ENCODE peak calls at places on chromosomes 1 and 21, in six cellular contexts. T, J, H, O, E and X are unnamed samples.

GRCh38 chr1:150151291-150152181 is 1.8 kb downstream of the PLEKHO1 start:
- DNase-seq in H (no peak), T (no peak), J (no peak), E (no peak), O (no peak), X (no peak)

GRCh38 chr1:4153571-4153970 is 253.5 kb upstream of the C1orf174 start:
- DNase-seq in H (no peak), T (no peak), O (no peak), E (no peak), J (no peak), X (no peak)

GRCh38 chr1:118090130-118090529 is 94.9 kb downstream of the SPAG17 start:
- DNase-seq in O (no peak), H (no peak), J (no peak), T (no peak), E (no peak), X (no peak)

GRCh38 chr1:3721955-3722465 is 30.2 kb upstream of the CCDC27 start:
- DNase-seq in J (no peak), H (no peak), E (no peak), O (no peak), T (no peak), X (no peak)

GRCh38 chr21:33124879-33125278 is 54.9 kb downstream of the OLIG1 start:
- DNase-seq in T (no peak), H (no peak), J (no peak), E (no peak), O (no peak), X (no peak)

GRCh38 chr1:2242814-2243725 is 15.0 kb downstream of the SKI start:
- DNase-seq in O (no peak), T (no peak), J (no peak), H (no peak), E (no peak), X (no peak)

GRCh38 chr1:167057297-167057688 is 32.9 kb downstream of the GPA33 start:
- DNase-seq in J (no peak), E (peak), O (peak), H (no peak), T (peak), X (no peak)

GRCh38 chr1:160070243-160071163 is 543 bp upstream of the KCNJ10 start:
- DNase-seq in H (no peak), E (peak), O (peak), J (peak), T (no peak), X (peak)

GRCh38 chr1:11054181-11054580 is 5.6 kb downstream of the SRM start:
- DNase-seq in H (no peak), E (no peak), O (no peak), T (no peak), J (no peak), X (no peak)

GRCh38 chr1:21539933-21540332 is 30.7 kb downstream of the ALPL start:
- DNase-seq in H (no peak), O (peak), J (no peak), T (no peak), E (peak), X (no peak)

GRCh38 chr1:160414836-160415235 is 14.5 kb downstream of the VANGL2 start:
- DNase-seq in O (no peak), J (no peak), H (no peak), E (no peak), T (no peak), X (no peak)

GRCh38 chr21:34204481-34205439 is 131.4 kb downstream of the MRPS6 start:
- DNase-seq in H (no peak), T (no peak), E (no peak), O (no peak), J (no peak), X (no peak)

GRCh38 chr1:76868154-76868882 is 1.0 kb downstream of the ST6GALNAC5 start:
- DNase-seq in O (no peak), J (peak), E (no peak), T (no peak), H (no peak), X (peak)

GRCh38 chr1:184162266-184162665 is 110.7 kb downstream of the TSEN15 start:
- DNase-seq in T (no peak), O (no peak), J (no peak), H (no peak), E (peak), X (no peak)

GRCh38 chr1:19317126-19317910 is 5.2 kb downstream of the SLC66A1 start:
- DNase-seq in H (no peak), J (no peak), E (no peak), O (no peak), T (peak), X (no peak)

GRCh38 chr1:82969340-82969739 is 1029.6 kb downstream of the TTLL7 start:
- DNase-seq in J (no peak), T (no peak), O (no peak), E (no peak), H (no peak), X (no peak)

GRCh38 chr21:35324372-35325220 is 275.5 kb upstream of the RUNX1 start:
- DNase-seq in O (no peak), E (no peak), T (no peak), J (no peak), H (no peak), X (no peak)

GRCh38 chr1:244863491-244864252 is 671 bp downstream of the HNRNPU start:
- DNase-seq in J (peak), H (no peak), O (no peak), T (no peak), E (no peak), X (no peak)

GRCh38 chr1:81179239-81179638 is 621.5 kb upstream of the ADGRL2 start:
- DNase-seq in O (no peak), H (no peak), T (no peak), E (no peak), J (no peak), X (no peak)

GRCh38 chr1:10973956-10974881 is 38.2 kb upstream of the TARDBP start:
- DNase-seq in O (no peak), J (no peak), H (no peak), E (no peak), T (no peak), X (no peak)

GRCh38 chr1:47992720-47993119 is 4.5 kb downstream of the TRABD2B start:
- DNase-seq in E (no peak), H (no peak), J (no peak), T (no peak), O (no peak), X (no peak)

GRCh38 chr1:236063919-236064673 is 794 bp downstream of the NID1 start:
- DNase-seq in T (no peak), H (no peak), J (no peak), E (no peak), O (peak), X (no peak)

GRCh38 chr1:75135829-75136142 is 1.6 kb downstream of the LHX8 start:
- DNase-seq in J (no peak), H (no peak), E (no peak), T (no peak), O (no peak), X (no peak)

GRCh38 chr1:212030936-212031528 is 4.3 kb downstream of the INTS7 start:
- DNase-seq in E (peak), O (peak), H (no peak), J (no peak), T (no peak), X (no peak)

GRCh38 chr21:43812139-43812821 is 22.9 kb downstream of the RRP1 start:
- DNase-seq in T (no peak), H (no peak), J (no peak), E (no peak), O (peak), X (no peak)
- TF ChIP-seq POLR2AphosphoS5 in T (no peak), H (no peak), J (no peak), E (no peak), O (no peak), X (no peak)

DNA sequence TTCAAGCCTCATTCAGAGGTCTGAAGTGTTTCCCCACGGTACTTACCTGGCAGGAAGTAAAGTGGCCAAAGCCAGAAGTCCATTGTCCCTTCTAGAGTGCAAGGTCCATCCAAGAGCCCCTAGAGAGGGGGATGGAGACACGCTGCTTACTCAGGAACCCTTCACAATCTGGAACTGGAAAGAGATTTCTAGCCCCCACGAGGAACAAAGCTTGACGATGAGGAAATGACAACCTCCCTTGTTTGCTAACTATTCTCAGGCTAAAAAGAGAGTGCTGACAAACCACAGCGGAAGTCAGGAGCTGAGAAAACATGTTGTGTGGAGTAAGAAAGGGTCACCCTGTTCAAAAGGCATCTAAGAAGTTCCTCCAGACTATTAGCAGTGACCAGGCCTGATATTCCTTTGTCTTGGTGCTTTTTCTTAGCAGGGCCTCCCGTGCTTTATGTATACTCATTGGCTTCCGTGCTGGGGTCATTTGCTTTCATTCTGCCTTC is at the start of gene FCMR:
- DNase-seq in J (no peak), O (peak), H (peak), E (no peak), T (no peak), X (no peak)
- TF ChIP-seq POLR2A in J (peak), O (no peak), H (peak), E (no peak), T (no peak), X (peak)

GRCh38 chr1:172626845-172627244 is 32.1 kb upstream of the FASLG start:
- DNase-seq in O (peak), T (no peak), H (no peak), J (no peak), E (no peak), X (no peak)
- TF ChIP-seq TAF1 in O (no peak), T (no peak), H (no peak), J (no peak), E (no peak), X (no peak)

GRCh38 chr1:154973344-154974085 is 966 bp upstream of the CKS1B start:
- DNase-seq in H (peak), J (peak), T (peak), O (peak), E (peak), X (peak)

GRCh38 chr1:154971341-154971998 is 923 bp upstream of the SHC1 start:
- DNase-seq in E (no peak), T (no peak), H (no peak), J (no peak), O (no peak), X (no peak)

GRCh38 chr1:154974086-154974807 is at the start of gene CKS1B:
- DNase-seq in T (peak), H (peak), J (peak), O (peak), E (peak), X (peak)

GRCh38 chr1:154972213-154972516 is 1.6 kb upstream of the SHC1 start:
- DNase-seq in T (no peak), E (no peak), J (no peak), O (no peak), H (no peak), X (no peak)

DNA sequence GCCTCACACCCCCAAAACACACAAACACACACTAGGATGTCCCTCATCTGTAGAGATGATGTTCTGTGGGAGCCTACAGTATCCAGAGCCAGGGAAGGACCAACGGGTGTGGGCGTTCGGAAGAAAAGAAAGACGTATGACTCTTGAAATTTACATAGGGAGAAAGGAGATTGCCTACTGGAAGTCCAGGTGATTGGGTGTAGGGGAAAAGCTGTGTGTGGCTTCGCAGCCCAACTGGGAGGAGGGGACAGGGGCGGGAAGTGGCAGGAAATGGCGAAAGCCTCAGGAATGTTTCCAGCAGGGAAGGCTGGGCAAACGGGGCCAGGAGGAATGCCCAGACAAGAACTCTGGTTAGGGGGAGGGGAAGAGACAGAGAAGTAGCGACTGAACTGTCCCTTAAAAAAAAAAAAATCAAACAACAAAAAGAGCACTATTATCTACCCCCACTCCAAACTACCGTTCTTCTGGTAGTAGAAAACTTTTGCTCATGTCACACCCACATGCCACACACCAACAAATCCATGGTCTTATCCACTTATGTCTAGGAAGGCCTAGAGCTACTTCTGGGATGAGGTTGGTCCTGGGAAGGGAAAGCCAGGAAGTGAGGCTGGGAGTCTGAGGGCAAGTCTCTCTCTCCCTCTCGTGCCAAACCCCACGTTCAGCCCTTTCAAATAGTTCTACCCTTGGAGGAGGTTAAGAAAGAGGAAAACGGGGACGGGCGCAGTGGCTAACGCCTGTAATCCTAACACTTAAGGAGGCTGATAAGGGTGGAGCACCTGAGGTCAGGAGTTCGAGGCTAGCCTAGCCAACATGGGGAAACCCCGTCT is 1.8 kb upstream of the CKS1B start:
- DNase-seq in E (peak), T (peak), O (peak), J (no peak), H (no peak), X (no peak)
- TF ChIP-seq POLR2AphosphoS5 in E (no peak), T (peak), O (peak), J (no peak), H (no peak), X (no peak)

GRCh38 chr1:93845554-93846150 is 33.4 kb downstream of the DNTTIP2 start:
- DNase-seq in O (peak), H (no peak), E (no peak), T (no peak), J (no peak), X (no peak)

GRCh38 chr1:93848352-93848883 is 30.6 kb downstream of the DNTTIP2 start:
- DNase-seq in H (no peak), O (no peak), E (no peak), T (no peak), J (no peak), X (no peak)

GRCh38 chr1:93846929-93847810 is 31.8 kb downstream of the DNTTIP2 start:
- DNase-seq in O (peak), H (peak), E (peak), T (peak), J (peak), X (peak)

GRCh38 chr1:93846151-93846928 is 32.7 kb downstream of the DNTTIP2 start:
- DNase-seq in H (no peak), T (no peak), E (peak), J (peak), O (peak), X (peak)

DNA sequence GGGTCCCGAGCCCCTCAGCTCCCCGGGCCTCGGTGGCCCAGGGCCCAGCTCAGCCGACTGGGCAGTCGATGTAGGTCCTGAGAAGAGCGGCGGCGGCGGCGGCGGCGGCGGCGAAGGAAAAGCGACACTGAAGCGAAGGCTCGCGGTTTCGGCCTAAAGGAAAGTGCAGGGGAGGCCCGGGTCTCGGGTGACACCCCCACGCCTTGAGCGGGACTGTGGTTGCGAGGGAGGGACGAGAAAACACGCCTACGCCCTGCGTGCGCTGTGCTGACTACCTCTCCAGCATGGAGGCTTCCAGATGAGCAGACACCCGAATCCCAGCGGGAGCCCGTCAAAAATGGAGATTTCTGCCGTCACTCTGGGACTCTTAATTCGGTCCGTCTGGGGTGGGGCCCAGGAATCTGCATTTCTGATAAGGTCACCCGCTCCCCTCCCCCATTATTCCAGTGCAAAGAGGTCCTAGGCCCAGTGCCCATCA is 31.2 kb downstream of the DNTTIP2 start:
- DNase-seq in H (no peak), O (peak), E (peak), J (no peak), T (no peak), X (peak)
- TF ChIP-seq POLR2A in H (no peak), O (no peak), E (peak), J (no peak), T (no peak), X (no peak)

DNA sequence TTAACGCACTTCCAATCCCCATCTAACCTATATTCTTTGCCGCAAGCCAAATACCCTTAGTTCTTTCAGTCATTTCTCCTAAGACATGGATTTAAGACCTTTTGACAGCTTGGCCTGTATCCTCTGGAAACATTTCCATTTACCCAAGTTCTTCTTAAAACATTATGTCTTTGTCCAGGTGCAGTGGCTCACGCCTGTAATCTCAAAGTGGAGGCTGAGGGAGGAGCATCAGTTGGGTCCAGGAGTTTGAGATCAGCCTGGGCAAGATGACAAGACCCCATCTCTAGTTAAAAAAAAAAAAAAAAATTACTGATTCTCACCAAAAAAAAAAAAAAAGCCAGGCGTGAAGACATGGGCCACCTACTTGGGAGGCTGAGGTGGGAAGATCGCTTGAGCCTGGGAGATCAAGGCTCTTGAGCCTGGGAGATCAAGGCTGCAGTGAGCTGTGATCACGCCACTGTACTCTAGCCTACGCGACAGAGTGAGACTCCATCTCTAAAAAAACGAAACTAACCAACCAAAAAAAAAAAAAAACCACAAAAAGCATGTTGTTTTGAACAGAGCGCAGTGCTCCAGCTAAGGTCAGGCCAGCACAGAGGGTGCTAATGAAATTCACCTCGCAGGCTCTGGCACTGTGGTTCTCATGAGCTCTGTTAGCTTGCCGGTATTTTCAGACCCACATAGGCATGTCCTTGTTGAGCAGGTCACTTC is 36.0 kb downstream of the NUAK2 start:
- DNase-seq in J (no peak), T (no peak), E (no peak), H (peak), O (no peak), X (peak)
- TF ChIP-seq TAF1 in J (no peak), T (no peak), E (no peak), H (no peak), O (no peak), X (no peak)

DNA sequence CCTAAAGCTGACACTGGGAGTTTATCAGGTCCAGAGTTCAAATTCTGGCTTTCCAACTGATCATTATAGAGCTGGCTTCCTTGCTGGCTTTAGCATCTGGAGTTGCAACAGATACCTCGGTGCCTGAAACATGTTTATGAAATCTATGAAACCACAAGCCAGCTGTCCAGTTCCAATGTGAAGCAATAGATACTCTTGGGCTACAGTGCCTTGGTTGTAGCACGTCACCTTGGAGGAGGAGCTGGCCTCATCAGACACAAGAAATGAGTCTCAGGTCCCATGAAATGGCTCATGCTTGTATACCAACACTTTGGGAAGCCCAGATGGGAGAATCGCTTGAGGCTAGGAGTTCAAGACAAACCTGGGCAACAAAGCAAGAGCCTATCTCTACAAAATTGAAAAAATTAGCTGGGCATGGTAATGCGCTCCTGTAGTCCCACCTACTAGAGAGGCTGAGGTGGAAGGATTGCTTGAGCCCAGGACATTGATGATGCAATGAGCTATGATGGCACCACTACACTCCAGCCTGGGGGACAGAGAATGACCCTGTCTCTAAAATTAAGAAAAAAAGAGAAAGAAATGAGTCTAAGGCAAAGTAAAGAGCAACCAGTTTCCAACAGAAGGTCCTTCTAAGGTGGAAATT is 132.5 kb upstream of the ZNF648 start:
- DNase-seq in O (no peak), E (no peak), T (no peak), J (no peak), H (no peak), X (no peak)
- TF ChIP-seq POLR2AphosphoS5 in O (no peak), E (no peak), T (no peak), J (no peak), H (no peak), X (no peak)

DNA sequence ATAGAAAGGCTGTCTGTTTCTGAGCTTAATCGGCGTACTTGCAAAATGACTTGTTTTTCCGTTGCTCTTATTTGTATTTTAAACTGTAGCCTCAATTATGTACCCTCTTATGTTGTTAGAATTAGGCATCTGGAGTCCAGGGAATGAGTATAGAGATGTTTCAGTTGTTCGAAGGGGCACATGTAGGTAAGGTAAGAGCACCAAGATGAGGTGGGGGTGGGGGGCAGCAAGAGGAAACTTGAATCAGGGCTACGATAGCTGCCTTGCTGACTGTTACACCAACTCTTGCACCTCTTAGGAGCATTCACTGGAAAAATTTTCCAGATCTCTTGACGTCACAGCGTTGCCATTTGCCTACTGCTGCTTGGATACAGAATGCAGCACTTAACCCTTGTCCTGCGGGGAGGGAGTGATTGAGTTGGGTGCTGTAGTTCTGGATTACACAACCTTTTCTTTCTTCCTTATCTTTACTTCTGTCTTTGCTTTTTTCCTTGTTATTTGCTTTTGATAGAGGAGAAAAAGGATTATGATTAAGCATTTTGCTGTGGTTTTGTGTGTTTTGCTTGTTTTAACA is 3.2 kb downstream of the ATP1B1 start:
- DNase-seq in E (no peak), H (no peak), O (peak), T (no peak), J (no peak), X (no peak)
- TF ChIP-seq POLR2A in E (no peak), H (no peak), O (peak), T (no peak), J (no peak), X (no peak)

GRCh38 chr1:228070851-228071250 is 11.7 kb upstream of the ARF1 start:
- DNase-seq in H (no peak), O (no peak), J (no peak), E (no peak), T (no peak), X (no peak)
- TF ChIP-seq TAF1 in H (no peak), O (no peak), J (no peak), E (no peak), T (no peak), X (no peak)